ENCODE peak calls at places on chromosomes 1 and 21, in four cellular contexts. Q is caudate nucleus, V is left ventricle myocardium inferior, S is astrocyte of the spinal cord. K is an unnamed sample.

GRCh38 chr1:14977338-14977931 is 176.1 kb upstream of the TMEM51 start:
- DNase-seq in Q (no peak), V (no peak), S (no peak), K (no peak)

GRCh38 chr1:17265162-17265561 is 16.3 kb downstream of the PADI3 start:
- DNase-seq in Q (no peak), V (no peak), S (no peak), K (no peak)

GRCh38 chr1:30321216-30321910 is 402.0 kb downstream of the MATN1 start:
- DNase-seq in Q (no peak), V (no peak), S (no peak), K (no peak)

GRCh38 chr1:177517556-177517955 is 346.8 kb downstream of the BRINP2 start:
- DNase-seq in Q (no peak), V (no peak), S (peak), K (no peak)

GRCh38 chr1:63643517-63643916 is 50.3 kb downstream of the PGM1 start:
- DNase-seq in Q (no peak), V (peak), S (no peak), K (no peak)

GRCh38 chr1:242454262-242455051 is 70.0 kb downstream of the PLD5 start:
- DNase-seq in Q (no peak), V (no peak), S (peak), K (no peak)

GRCh38 chr1:59445040-59445439 is 148.1 kb downstream of the FGGY start:
- DNase-seq in Q (no peak), V (no peak), S (peak), K (no peak)

GRCh38 chr1:243818978-243819377 is 31.1 kb downstream of the AKT3 start:
- DNase-seq in Q (no peak), V (no peak), S (no peak), K (no peak)

GRCh38 chr1:98920441-98921110 is 84.1 kb downstream of the PLPPR5 start:
- DNase-seq in Q (no peak), V (no peak), S (peak), K (no peak)

GRCh38 chr21:42997053-42997452 is 22.7 kb downstream of the PKNOX1 start:
- DNase-seq in Q (no peak), V (peak), S (peak), K (no peak)

GRCh38 chr1:18516473-18516872 is 35.7 kb downstream of the KLHDC7A start:
- DNase-seq in Q (no peak), V (no peak), S (no peak), K (no peak)

K was measured in nucleus accumbens.